ENCODE peak calls at places on chromosomes 12 and 14, in four cellular contexts. C, O, M and A are unnamed samples.

GRCh38 chr12:62703011-62703380 is 232.0 kb downstream of the PPM1H start:
- DNase-seq in C (no peak), O (no peak), M (no peak), A (no peak)

GRCh38 chr12:39581592-39581991 is 38.0 kb downstream of the ABCD2 start:
- DNase-seq in C (no peak), O (no peak), M (no peak), A (no peak)

GRCh38 chr14:75274899-75275569 is 3.6 kb upstream of the FOS start:
- DNase-seq in C (no peak), O (no peak), M (no peak), A (peak)

GRCh38 chr12:62713190-62713589 is 221.8 kb downstream of the PPM1H start:
- DNase-seq in C (no peak), O (no peak), M (no peak), A (no peak)

GRCh38 chr14:51208982-51209381 is 31.1 kb upstream of the TMX1 start:
- DNase-seq in C (no peak), O (no peak), M (no peak), A (no peak)

GRCh38 chr12:42756841-42757661 is 167.5 kb upstream of the PRICKLE1 start:
- DNase-seq in C (no peak), O (no peak), M (no peak), A (no peak)

GRCh38 chr12:118371354-118372282 is 1.1 kb downstream of the TAOK3 start:
- DNase-seq in C (no peak), O (no peak), M (no peak), A (peak)

GRCh38 chr12:113418213-113418879 is 3.8 kb upstream of the SDSL start:
- DNase-seq in C (no peak), O (no peak), M (no peak), A (no peak)

GRCh38 chr14:34227834-34228662 is 234.0 kb downstream of the SPTSSA start:
- DNase-seq in C (peak), O (no peak), M (peak), A (no peak)

GRCh38 chr14:54686871-54687749 is 120.2 kb downstream of the SAMD4A start:
- DNase-seq in C (no peak), O (no peak), M (no peak), A (no peak)

GRCh38 chr12:2640709-2641108 is 154.1 kb upstream of the FKBP4 start:
- DNase-seq in C (no peak), O (no peak), M (no peak), A (no peak)

GRCh38 chr14:87522575-87522974 is 470.4 kb downstream of the GALC start:
- DNase-seq in C (no peak), O (no peak), M (peak), A (no peak)

GRCh38 chr12:96814200-96814599 is 92.9 kb upstream of the NEDD1 start:
- DNase-seq in C (no peak), O (no peak), M (no peak), A (no peak)

GRCh38 chr14:65255583-65256443 is 153.5 kb upstream of the MAX start:
- DNase-seq in C (no peak), O (no peak), M (no peak), A (no peak)

GRCh38 chr12:78562358-78563205 is 302.0 kb upstream of the SYT1 start:
- DNase-seq in C (no peak), O (no peak), M (peak), A (no peak)

GRCh38 chr12:112198120-112198733 is 72.9 kb downstream of the TRAFD1 start:
- DNase-seq in C (peak), O (no peak), M (peak), A (no peak)

GRCh38 chr12:108270035-108270840 is 68.9 kb downstream of the CMKLR1 start:
- DNase-seq in C (no peak), O (no peak), M (no peak), A (no peak)